ENCODE peak calls at places on chromosome 4, in four cellular contexts. B is KBM-7, U is fibroblast of lung, Z is transverse colon. L is an unnamed sample.

GRCh38 chr4:566035-566434 is 10.1 kb downstream of the TMEM271 start:
- DNase-seq in B (no peak), U (no peak), Z (no peak), L (no peak)

GRCh38 chr4:189162073-189162789 is 778.4 kb upstream of the FRG1 start:
- DNase-seq in B (no peak), U (no peak), Z (no peak), L (no peak)

GRCh38 chr4:175469519-175469918 is 342.5 kb downstream of the GPM6A start:
- DNase-seq in B (no peak), U (peak; percentile 19), Z (no peak), L (peak; percentile 18)

GRCh38 chr4:5389756-5390155 is 318.6 kb downstream of the EVC2 start:
- DNase-seq in B (no peak), U (no peak), Z (no peak), L (no peak)

GRCh38 chr4:17967078-17967477 is 54.5 kb downstream of the LCORL start:
- DNase-seq in B (no peak), U (no peak), Z (no peak), L (no peak)

GRCh38 chr4:137676357-137676998 is 144.2 kb upstream of the PCDH18 start:
- DNase-seq in B (no peak), U (no peak), Z (no peak), L (no peak)

GRCh38 chr4:147786031-147786430 is 54.1 kb downstream of the ARHGAP10 start:
- DNase-seq in B (no peak), U (no peak), Z (no peak), L (peak; percentile 15)

GRCh38 chr4:2535386-2536192 is 858 bp upstream of the FAM193A start:
- DNase-seq in B (peak; percentile 90), U (peak; percentile 36), Z (peak; percentile 53), L (peak; percentile 24)

GRCh38 chr4:180587379-180587778 is 1655.8 kb upstream of the TENM3 start:
- DNase-seq in B (no peak), U (no peak), Z (no peak), L (no peak)

GRCh38 chr4:36285784-36286480 is 4.5 kb downstream of the DTHD1 start:
- DNase-seq in B (peak; percentile 76), U (no peak), Z (peak; percentile 9), L (no peak)

GRCh38 chr4:169270810-169271691 is at the start of gene SH3RF1:
- DNase-seq in B (peak; percentile 85), U (peak; percentile 88), Z (peak; percentile 88), L (peak; percentile 80)

GRCh38 chr4:113849771-113850170 is 88.2 kb upstream of the CAMK2D start:
- DNase-seq in B (no peak), U (peak; percentile 51), Z (no peak), L (peak; percentile 67)

GRCh38 chr4:36303430-36304137 is 22.2 kb downstream of the DTHD1 start:
- DNase-seq in B (peak; percentile 86), U (no peak), Z (no peak), L (no peak)

GRCh38 chr4:173878701-173879100 is 348.7 kb upstream of the HAND2 start:
- DNase-seq in B (no peak), U (peak; percentile 51), Z (no peak), L (peak; percentile 99)

GRCh38 chr4:37392540-37393255 is 148.2 kb downstream of the NWD2 start:
- DNase-seq in B (peak; percentile 9), U (peak; percentile 1), Z (peak; percentile 23), L (no peak)

GRCh38 chr4:48194986-48195773 is 61.1 kb upstream of the TXK start:
- DNase-seq in B (peak; percentile 65), U (peak; percentile 57), Z (no peak), L (no peak)

GRCh38 chr4:27005512-27006246 is 145.0 kb downstream of the STIM2 start:
- DNase-seq in B (no peak), U (peak; percentile 86), Z (no peak), L (peak; percentile 87)

GRCh38 chr4:152342293-152342692 is 193.6 kb downstream of the FBXW7 start:
- DNase-seq in B (no peak), U (peak; percentile 47), Z (no peak), L (no peak)

GRCh38 chr4:25474690-25475089 is 97.6 kb downstream of the ANAPC4 start:
- DNase-seq in B (no peak), U (no peak), Z (no peak), L (no peak)

GRCh38 chr4:57064811-57065711 is 45.1 kb downstream of the IGFBP7 start:
- DNase-seq in B (no peak), U (peak; percentile 99), Z (peak; percentile 45), L (peak; percentile 97)

GRCh38 chr4:23934915-23935314 is 45.1 kb upstream of the PPARGC1A start:
- DNase-seq in B (no peak), U (peak; percentile 93), Z (peak; percentile 35), L (peak; percentile 70)

GRCh38 chr4:43987331-43987944 is 461.2 kb downstream of the KCTD8 start:
- DNase-seq in B (no peak), U (no peak), Z (no peak), L (no peak)

GRCh38 chr4:139014391-139015268 is 951 bp upstream of the NOCT start:
- DNase-seq in B (peak; percentile 43), U (peak; percentile 96), Z (no peak), L (peak; percentile 98)

GRCh38 chr4:38834570-38834969 is 22.0 kb downstream of the TLR6 start:
- DNase-seq in B (no peak), U (no peak), Z (no peak), L (no peak)

GRCh38 chr4:149836546-149836945 is 20.9 kb upstream of the IQCM start:
- DNase-seq in B (no peak), U (peak; percentile 61), Z (no peak), L (peak; percentile 11)

GRCh38 chr4:187232796-187233195 is 509.1 kb upstream of the FAT1 start:
- DNase-seq in B (no peak), U (no peak), Z (no peak), L (no peak)

GRCh38 chr4:39044947-39045734 is 12.9 kb upstream of the TMEM156 start:
- DNase-seq in B (peak; percentile 51), U (no peak), Z (no peak), L (peak; percentile 34)

GRCh38 chr4:2366252-2367192 is 51.9 kb downstream of the ZFYVE28 start:
- DNase-seq in B (no peak), U (no peak), Z (no peak), L (peak; percentile 11)

GRCh38 chr4:34720563-34720962 is 1523.8 kb downstream of the ARAP2 start:
- DNase-seq in B (peak; percentile 29), U (peak; percentile 28), Z (no peak), L (peak; percentile 43)

L was measured in fibroblast of the aortic adventitia.